ENCODE peak calls at places on chromosome 20, in five cellular contexts. One of them, this sample, is unnamed.

GRCh38 chr20:4261333-4262284 is 246.3 kb upstream of the RNF24 start:
- DNase-seq in HCT116: no peak
- DNase-seq in IMR-90: peak; percentile 56
- DNase-seq in tibial nerve: no peak
- DNase-seq in ovary: no peak
- DNase-seq in this sample: no peak

GRCh38 chr20:1841554-1842140 is 53.6 kb upstream of the SIRPA start:
- DNase-seq in HCT116: no peak
- DNase-seq in IMR-90: peak; percentile 26
- DNase-seq in tibial nerve: no peak
- DNase-seq in ovary: no peak
- DNase-seq in this sample: no peak

GRCh38 chr20:17587831-17588230 is 18.0 kb downstream of the DSTN start:
- DNase-seq in HCT116: no peak
- DNase-seq in IMR-90: no peak
- DNase-seq in tibial nerve: no peak
- DNase-seq in ovary: no peak
- DNase-seq in this sample: no peak

GRCh38 chr20:2535711-2536561 is 437 bp upstream of the TMC2 start:
- DNase-seq in HCT116: no peak
- DNase-seq in IMR-90: no peak
- DNase-seq in tibial nerve: no peak
- DNase-seq in ovary: no peak
- DNase-seq in this sample: no peak

GRCh38 chr20:4613184-4613583 is 108.5 kb upstream of the PRND start:
- DNase-seq in HCT116: no peak
- DNase-seq in IMR-90: no peak
- DNase-seq in tibial nerve: no peak
- DNase-seq in ovary: no peak
- DNase-seq in this sample: no peak

GRCh38 chr20:61493798-61494305 is 241.8 kb downstream of the CDH4 start:
- DNase-seq in HCT116: no peak
- DNase-seq in IMR-90: no peak
- DNase-seq in tibial nerve: no peak
- DNase-seq in ovary: no peak
- DNase-seq in this sample: no peak

GRCh38 chr20:25549866-25550477 is 35.4 kb downstream of the NINL start:
- DNase-seq in HCT116: no peak
- DNase-seq in IMR-90: peak; percentile 79
- DNase-seq in tibial nerve: no peak
- DNase-seq in ovary: no peak
- DNase-seq in this sample: no peak

GRCh38 chr20:56418385-56418861 is 6.4 kb downstream of the CASS4 start:
- DNase-seq in HCT116: no peak
- DNase-seq in IMR-90: no peak
- DNase-seq in tibial nerve: no peak
- DNase-seq in ovary: no peak
- DNase-seq in this sample: no peak

GRCh38 chr20:2693286-2693995 is 861 bp downstream of the EBF4 start:
- DNase-seq in HCT116: no peak
- DNase-seq in IMR-90: no peak
- DNase-seq in tibial nerve: no peak
- DNase-seq in ovary: peak; percentile 77
- DNase-seq in this sample: peak; percentile 45

GRCh38 chr20:407953-408842 is at the start of gene RBCK1:
- DNase-seq in HCT116: peak; percentile 44
- DNase-seq in IMR-90: peak; percentile 72
- DNase-seq in tibial nerve: peak; percentile 63
- DNase-seq in ovary: peak; percentile 92
- DNase-seq in this sample: peak; percentile 91
- TF ChIP-seq POLR2A in HCT116: peak; percentile 5
- TF ChIP-seq POLR2A in IMR-90: peak; percentile 86
- TF ChIP-seq POLR2A in tibial nerve: peak; percentile 34
- TF ChIP-seq POLR2A in ovary: peak; percentile 12
- TF ChIP-seq POLR2A in this sample: peak; percentile 12

DNA sequence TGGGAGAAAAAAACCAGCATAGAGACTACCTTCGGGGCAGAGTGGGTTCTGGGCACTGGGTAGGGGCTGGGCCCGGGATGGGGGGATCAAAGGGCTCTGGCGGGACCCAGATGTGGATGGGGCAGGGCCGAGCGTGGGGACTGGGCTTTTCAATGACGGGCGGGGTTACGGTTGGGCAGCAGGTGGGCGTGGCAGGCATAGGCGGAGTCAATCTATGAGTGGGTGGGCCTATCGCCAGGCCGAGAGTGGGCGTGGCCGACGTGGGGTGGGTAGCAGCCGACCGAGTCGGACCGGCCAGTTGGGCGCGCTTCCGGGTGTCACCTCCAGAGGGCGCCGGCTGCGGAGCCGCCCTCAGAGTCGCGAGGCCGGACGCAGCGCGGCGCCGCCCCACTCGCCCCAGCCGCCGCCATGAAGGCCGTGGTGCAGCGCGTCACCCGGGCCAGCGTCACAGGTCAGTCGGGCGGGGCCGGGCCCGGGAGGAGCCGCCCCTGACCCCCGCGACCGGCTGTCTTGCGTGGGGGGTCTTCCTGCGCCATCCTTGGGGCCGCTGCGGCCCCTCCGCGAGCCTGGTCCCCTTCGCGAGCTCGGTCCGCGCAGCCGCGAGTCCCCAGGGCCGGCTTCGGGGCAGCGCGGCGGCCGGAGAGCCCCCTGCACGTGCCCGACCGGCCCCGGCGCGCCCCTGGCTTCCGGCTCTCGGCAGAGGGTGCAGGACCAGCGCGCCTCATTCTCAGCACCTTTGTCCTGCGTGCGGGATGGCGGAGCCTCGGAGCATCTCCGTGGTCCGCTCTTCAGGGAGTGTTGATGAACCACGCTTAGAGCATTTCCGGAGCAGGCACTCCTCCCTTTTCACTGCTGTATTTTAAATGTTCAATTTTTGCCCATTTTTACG is at the start of gene DTD1:
- DNase-seq in HCT116: peak; percentile 83
- DNase-seq in IMR-90: peak; percentile 81
- DNase-seq in tibial nerve: peak; percentile 87
- DNase-seq in ovary: peak; percentile 96
- DNase-seq in this sample: peak; percentile 89
- TF ChIP-seq POLR2A in HCT116: peak; percentile 27
- TF ChIP-seq POLR2A in IMR-90: peak; percentile 50
- TF ChIP-seq POLR2A in tibial nerve: peak; percentile 48
- TF ChIP-seq POLR2A in ovary: no peak
- TF ChIP-seq POLR2A in this sample: peak; percentile 47

DNA sequence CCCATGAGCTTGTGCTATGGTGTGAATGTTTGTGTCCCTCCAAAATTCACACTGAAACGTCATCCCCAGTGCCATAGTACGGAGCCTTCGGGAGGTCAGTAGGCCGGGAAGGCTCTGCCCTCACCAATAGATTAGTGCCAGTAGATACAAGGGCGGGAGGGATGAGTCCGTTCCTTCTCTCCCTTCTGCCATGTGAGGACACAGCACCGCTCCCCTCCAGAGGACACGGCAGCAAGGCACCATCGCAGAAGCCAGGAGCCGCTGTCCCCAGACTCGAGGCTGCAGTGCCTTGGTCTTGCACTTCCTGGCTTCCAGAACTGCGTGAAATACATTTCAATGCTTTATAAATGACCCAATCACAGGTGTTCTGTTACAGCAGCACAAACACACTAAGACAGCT is 39.2 kb upstream of the BHLHE23 start:
- DNase-seq in HCT116: no peak
- DNase-seq in IMR-90: no peak
- DNase-seq in tibial nerve: no peak
- DNase-seq in ovary: no peak
- DNase-seq in this sample: no peak
- TF ChIP-seq POLR2A in HCT116: no peak
- TF ChIP-seq POLR2A in IMR-90: no peak
- TF ChIP-seq POLR2A in tibial nerve: no peak
- TF ChIP-seq POLR2A in ovary: no peak
- TF ChIP-seq POLR2A in this sample: no peak

DNA sequence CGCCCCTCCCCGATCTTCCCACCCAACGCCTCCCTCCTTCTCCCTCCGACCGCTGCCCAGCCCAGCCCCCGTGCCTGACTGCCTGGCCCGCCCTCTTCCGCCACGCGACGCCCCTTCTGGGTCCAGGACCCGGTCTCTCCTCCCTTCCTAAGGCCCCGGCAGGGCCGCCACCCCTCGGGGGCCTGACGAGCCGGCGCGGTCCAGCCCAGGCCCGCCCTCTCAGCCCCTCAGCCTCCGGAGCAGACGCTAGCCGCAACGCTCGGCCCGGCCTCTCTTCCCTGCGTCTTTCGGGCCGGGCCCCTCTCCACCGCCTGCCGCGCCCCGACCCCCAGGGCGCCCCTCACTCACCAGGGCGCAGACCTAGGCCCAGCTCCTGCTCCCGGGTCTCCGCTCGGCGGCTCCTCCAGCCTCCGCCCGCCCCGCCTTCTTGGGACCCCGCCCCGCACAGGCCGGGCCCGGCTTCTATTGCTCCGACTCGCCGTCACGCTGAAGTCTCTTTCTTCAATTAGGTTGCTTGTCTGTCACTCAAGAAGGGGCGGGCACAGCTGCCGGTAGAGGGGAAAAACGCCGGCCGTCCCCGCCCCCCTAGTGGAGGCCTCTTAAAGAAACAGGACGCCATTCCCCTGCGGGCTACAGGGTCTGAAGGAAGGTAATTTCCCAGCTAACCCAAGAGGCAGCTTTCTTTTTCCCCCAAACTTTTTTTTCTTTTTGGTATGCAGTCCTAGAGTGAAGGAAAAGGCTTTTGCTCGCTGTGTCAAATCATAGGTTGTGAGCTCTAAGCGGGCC is at the start of gene ELMO2:
- DNase-seq in HCT116: peak; percentile 89
- DNase-seq in IMR-90: peak; percentile 95
- DNase-seq in tibial nerve: peak; percentile 98
- DNase-seq in ovary: peak; percentile 97
- DNase-seq in this sample: peak; percentile 96
- TF ChIP-seq POLR2A in HCT116: no peak
- TF ChIP-seq POLR2A in IMR-90: no peak
- TF ChIP-seq POLR2A in tibial nerve: peak; percentile 80
- TF ChIP-seq POLR2A in ovary: peak; percentile 59
- TF ChIP-seq POLR2A in this sample: no peak

DNA sequence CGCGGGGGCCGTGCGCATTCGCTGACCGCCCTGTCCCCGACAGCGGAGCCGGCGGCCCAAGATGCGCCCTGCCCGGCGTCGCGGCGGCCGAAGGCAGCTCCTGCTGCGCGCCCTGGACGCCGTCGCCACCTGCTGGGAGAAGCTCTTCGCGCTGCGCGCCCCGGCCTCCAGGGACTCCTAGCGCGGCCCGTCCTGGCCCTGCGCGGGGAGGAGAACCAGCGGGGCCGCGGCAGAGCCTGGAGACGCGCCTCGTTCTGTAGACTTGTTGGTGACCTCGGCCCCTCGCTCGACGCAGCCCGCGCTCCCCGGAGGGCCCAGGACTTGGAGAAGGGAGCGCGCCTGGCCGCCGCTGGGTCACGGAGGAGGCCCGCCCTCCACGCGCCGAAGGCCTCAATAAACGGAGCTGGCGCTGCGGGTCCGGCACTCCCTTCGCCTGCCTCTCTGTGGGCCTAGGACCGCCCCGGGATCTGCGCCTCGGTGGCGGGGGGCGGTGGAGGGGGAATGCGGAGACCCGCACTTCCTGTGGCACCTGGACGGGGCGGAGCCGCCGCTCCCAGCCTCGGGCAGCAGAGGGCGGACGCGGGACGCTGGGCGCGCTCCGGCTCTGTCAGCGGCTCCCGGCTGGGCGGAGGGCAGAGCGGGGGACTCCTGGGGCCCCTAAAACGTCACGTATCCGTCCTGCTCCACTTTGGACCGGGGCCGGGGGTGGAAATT is 2.8 kb downstream of the C20orf204 start:
- DNase-seq in HCT116: peak; percentile 48
- DNase-seq in IMR-90: peak; percentile 67
- DNase-seq in tibial nerve: no peak
- DNase-seq in ovary: peak; percentile 75
- DNase-seq in this sample: peak; percentile 79
- TF ChIP-seq POLR2A in HCT116: no peak
- TF ChIP-seq POLR2A in IMR-90: no peak
- TF ChIP-seq POLR2A in tibial nerve: no peak
- TF ChIP-seq POLR2A in ovary: no peak
- TF ChIP-seq POLR2A in this sample: no peak

GRCh38 chr20:36340593-36340990 is 34.5 kb downstream of the DLGAP4 start:
- DNase-seq in HCT116: no peak
- DNase-seq in IMR-90: no peak
- DNase-seq in tibial nerve: no peak
- DNase-seq in ovary: no peak
- DNase-seq in this sample: no peak
- TF ChIP-seq POLR2A in HCT116: no peak
- TF ChIP-seq POLR2A in IMR-90: no peak
- TF ChIP-seq POLR2A in tibial nerve: no peak
- TF ChIP-seq POLR2A in ovary: no peak
- TF ChIP-seq POLR2A in this sample: no peak

This sample was measured in erythroblast.